ENCODE peak calls at places on chromosomes 11 and 22, in four cellular contexts. One of them, this sample, is unnamed.

GRCh38 chr11:129146196-129146595 is 45.9 kb downstream of the ARHGAP32 start:
- DNase-seq in keratinocyte: no peak
- DNase-seq in SK-N-SH: no peak
- DNase-seq in kidney: no peak
- DNase-seq in this sample: no peak

GRCh38 chr11:3841426-3842304 is 906 bp upstream of the RHOG start:
- DNase-seq in SK-N-SH: peak
- DNase-seq in keratinocyte: no peak
- DNase-seq in kidney: peak
- DNase-seq in this sample: peak

GRCh38 chr22:46027219-46028068 is 50.5 kb upstream of the WNT7B start:
- DNase-seq in keratinocyte: no peak
- DNase-seq in SK-N-SH: no peak
- DNase-seq in kidney: peak
- DNase-seq in this sample: no peak

GRCh38 chr22:39238966-39239510 is 5.7 kb downstream of the PDGFB start:
- DNase-seq in keratinocyte: no peak
- DNase-seq in SK-N-SH: peak
- DNase-seq in kidney: no peak
- DNase-seq in this sample: no peak

GRCh38 chr22:32411388-32411787 is 659 bp downstream of the RTCB start:
- DNase-seq in keratinocyte: no peak
- DNase-seq in SK-N-SH: peak
- DNase-seq in kidney: no peak
- DNase-seq in this sample: no peak

GRCh38 chr11:75155570-75156422 is 4.9 kb downstream of the SLCO2B1 start:
- DNase-seq in keratinocyte: no peak
- DNase-seq in kidney: no peak
- DNase-seq in SK-N-SH: no peak
- DNase-seq in this sample: no peak

GRCh38 chr22:43412808-43413785 is 1.3 kb downstream of the MPPED1 start:
- DNase-seq in kidney: no peak
- DNase-seq in keratinocyte: no peak
- DNase-seq in SK-N-SH: no peak
- DNase-seq in this sample: peak

GRCh38 chr22:25645964-25646363 is 81.5 kb downstream of the GRK3 start:
- DNase-seq in SK-N-SH: no peak
- DNase-seq in kidney: no peak
- DNase-seq in keratinocyte: no peak
- DNase-seq in this sample: no peak

GRCh38 chr11:129374081-129374992 is 1.3 kb upstream of the BARX2 start:
- DNase-seq in SK-N-SH: peak
- DNase-seq in keratinocyte: no peak
- DNase-seq in kidney: no peak
- DNase-seq in this sample: peak

GRCh38 chr11:20729597-20730095 is 60.3 kb downstream of the NELL1 start:
- DNase-seq in keratinocyte: no peak
- DNase-seq in kidney: no peak
- DNase-seq in SK-N-SH: no peak
- DNase-seq in this sample: no peak

GRCh38 chr11:76782526-76783293 is 446 bp upstream of the TSKU start:
- DNase-seq in kidney: peak
- DNase-seq in SK-N-SH: peak
- DNase-seq in keratinocyte: no peak
- DNase-seq in this sample: peak

GRCh38 chr11:108405706-108406105 is 61.6 kb downstream of the C11orf65 start:
- DNase-seq in kidney: no peak
- DNase-seq in keratinocyte: peak
- DNase-seq in SK-N-SH: no peak
- DNase-seq in this sample: no peak

GRCh38 chr22:29351042-29351441 is 35.5 kb upstream of the RASL10A start:
- DNase-seq in keratinocyte: no peak
- DNase-seq in SK-N-SH: no peak
- DNase-seq in kidney: no peak
- DNase-seq in this sample: no peak

GRCh38 chr11:30895046-30895445 is 308.9 kb upstream of the MPPED2 start:
- DNase-seq in kidney: no peak
- DNase-seq in keratinocyte: no peak
- DNase-seq in SK-N-SH: no peak
- DNase-seq in this sample: no peak

GRCh38 chr22:43910178-43910695 is 13.4 kb upstream of the PNPLA3 start:
- DNase-seq in SK-N-SH: no peak
- DNase-seq in kidney: no peak
- DNase-seq in keratinocyte: no peak
- DNase-seq in this sample: no peak

GRCh38 chr22:45781459-45781858 is 109.8 kb downstream of the ATXN10 start:
- DNase-seq in kidney: no peak
- DNase-seq in keratinocyte: no peak
- DNase-seq in SK-N-SH: no peak
- DNase-seq in this sample: no peak

GRCh38 chr11:84628871-84629625 is 998.1 kb downstream of the DLG2 start:
- DNase-seq in SK-N-SH: no peak
- DNase-seq in keratinocyte: no peak
- DNase-seq in kidney: no peak
- DNase-seq in this sample: no peak

GRCh38 chr11:2523821-2524391 is 79.1 kb downstream of the KCNQ1 start:
- DNase-seq in SK-N-SH: peak
- DNase-seq in kidney: peak
- DNase-seq in keratinocyte: no peak
- DNase-seq in this sample: no peak

GRCh38 chr22:20292673-20293232 is 24.6 kb upstream of the RTN4R start:
- DNase-seq in keratinocyte: no peak
- DNase-seq in kidney: no peak
- DNase-seq in SK-N-SH: no peak
- DNase-seq in this sample: no peak

GRCh38 chr11:1129666-1130160 is 28.0 kb upstream of the MUC5AC start:
- DNase-seq in kidney: peak
- DNase-seq in keratinocyte: no peak
- DNase-seq in SK-N-SH: peak
- DNase-seq in this sample: no peak

GRCh38 chr11:18698341-18699268 is at the start of gene TMEM86A:
- DNase-seq in keratinocyte: no peak
- DNase-seq in SK-N-SH: peak
- DNase-seq in kidney: peak
- DNase-seq in this sample: peak

GRCh38 chr22:43622886-43623285 is 189.2 kb downstream of the EFCAB6 start:
- DNase-seq in SK-N-SH: no peak
- DNase-seq in keratinocyte: no peak
- DNase-seq in kidney: no peak
- DNase-seq in this sample: no peak

GRCh38 chr11:69530278-69531070 is 49.0 kb downstream of the LINC01488 start:
- DNase-seq in kidney: no peak
- DNase-seq in keratinocyte: no peak
- DNase-seq in SK-N-SH: no peak
- DNase-seq in this sample: no peak

GRCh38 chr11:122085264-122085663 is 30.8 kb downstream of the BLID start:
- DNase-seq in kidney: no peak
- DNase-seq in SK-N-SH: no peak
- DNase-seq in keratinocyte: peak
- DNase-seq in this sample: no peak

GRCh38 chr11:127023991-127024390 is 23.4 kb upstream of the KIRREL3 start:
- DNase-seq in keratinocyte: no peak
- DNase-seq in SK-N-SH: no peak
- DNase-seq in kidney: no peak
- DNase-seq in this sample: no peak

DNA sequence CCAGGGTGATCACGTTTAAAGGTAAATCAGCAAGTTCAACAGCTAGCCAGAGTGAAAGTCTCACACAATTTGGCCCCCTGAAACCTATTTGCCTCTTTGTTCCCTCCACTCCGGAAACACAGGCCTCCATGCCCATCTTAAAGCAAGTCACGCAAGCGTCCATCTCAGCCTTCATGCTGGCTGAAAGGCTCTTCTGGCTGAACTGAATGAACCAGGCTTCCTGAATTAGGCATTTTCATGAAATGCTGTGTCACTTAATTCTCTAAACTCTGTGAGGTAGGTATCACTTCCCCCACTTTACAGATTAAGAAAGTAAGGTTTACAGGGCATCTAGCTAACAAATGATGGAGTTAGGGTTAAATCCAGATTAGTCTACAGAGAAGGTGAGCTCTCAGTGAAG is 1.4 kb downstream of the SLC25A17 start:
- DNase-seq in SK-N-SH: no peak
- DNase-seq in keratinocyte: no peak
- DNase-seq in kidney: no peak
- DNase-seq in this sample: no peak
- H3K9ac ChIP-seq in SK-N-SH: peak
- H3K9ac ChIP-seq in keratinocyte: no peak
- H3K9ac ChIP-seq in kidney: no peak
- H3K9ac ChIP-seq in this sample: no peak

DNA sequence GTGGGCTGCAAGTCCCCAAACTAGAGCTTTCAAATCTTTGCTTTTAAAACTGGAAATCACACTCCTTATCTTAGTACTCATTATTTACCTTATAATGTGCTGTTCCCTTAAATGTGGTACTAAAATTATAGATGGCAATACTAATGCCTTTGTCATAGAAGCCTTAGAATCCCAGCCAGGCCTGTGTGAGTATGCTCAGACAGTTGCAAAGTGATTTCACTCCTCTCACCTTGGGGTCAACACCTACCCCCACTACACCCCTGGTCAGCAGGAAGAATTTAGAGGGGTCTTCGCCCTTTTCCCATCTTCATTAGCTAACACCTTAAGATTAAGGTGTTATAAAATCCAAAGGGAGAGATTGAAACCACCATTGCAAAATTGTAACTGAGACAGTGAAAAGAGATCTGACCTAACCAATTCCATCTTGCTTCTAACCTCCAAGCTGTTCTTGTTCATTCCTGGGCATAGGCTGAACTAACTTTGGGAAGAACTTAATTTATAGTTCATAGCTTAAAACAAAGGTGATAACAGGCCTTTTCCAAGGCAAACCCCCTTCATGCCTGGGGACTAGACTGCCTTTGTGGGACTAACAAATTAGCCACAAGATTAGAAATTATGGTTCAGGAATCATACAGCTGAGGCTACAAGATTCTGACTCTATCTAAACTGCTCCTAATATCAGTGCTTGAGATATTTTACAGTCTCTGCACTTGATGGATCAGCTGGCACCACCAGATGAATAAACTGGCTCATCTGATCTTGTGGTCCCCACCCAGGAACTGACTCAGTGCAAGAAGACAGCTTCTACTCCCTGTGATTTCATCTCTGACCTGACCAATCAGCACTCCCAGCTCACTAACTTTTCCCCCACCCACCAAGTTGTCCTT is 10.4 kb upstream of the MRPL17 start:
- DNase-seq in SK-N-SH: no peak
- DNase-seq in keratinocyte: peak
- DNase-seq in kidney: no peak
- DNase-seq in this sample: no peak
- H3K9ac ChIP-seq in SK-N-SH: peak
- H3K9ac ChIP-seq in keratinocyte: no peak
- H3K9ac ChIP-seq in kidney: no peak
- H3K9ac ChIP-seq in this sample: no peak

GRCh38 chr22:27372969-27373670 is 428.4 kb downstream of the MN1 start:
- DNase-seq in keratinocyte: no peak
- DNase-seq in SK-N-SH: no peak
- DNase-seq in kidney: no peak
- DNase-seq in this sample: peak
- H3K9ac ChIP-seq in keratinocyte: no peak
- H3K9ac ChIP-seq in SK-N-SH: no peak
- H3K9ac ChIP-seq in kidney: no peak
- H3K9ac ChIP-seq in this sample: peak

GRCh38 chr11:6414874-6415328 is 4.0 kb downstream of the APBB1 start:
- DNase-seq in kidney: no peak
- DNase-seq in keratinocyte: no peak
- DNase-seq in SK-N-SH: no peak
- DNase-seq in this sample: no peak

GRCh38 chr11:6406370-6406769 is 12.5 kb downstream of the APBB1 start:
- DNase-seq in SK-N-SH: no peak
- DNase-seq in keratinocyte: no peak
- DNase-seq in kidney: no peak
- DNase-seq in this sample: no peak

GRCh38 chr11:6413791-6414231 is 5.1 kb downstream of the APBB1 start:
- DNase-seq in keratinocyte: no peak
- DNase-seq in kidney: no peak
- DNase-seq in SK-N-SH: no peak
- DNase-seq in this sample: no peak

GRCh38 chr11:6411594-6412031 is 7.3 kb downstream of the APBB1 start:
- DNase-seq in SK-N-SH: no peak
- DNase-seq in kidney: no peak
- DNase-seq in keratinocyte: no peak
- DNase-seq in this sample: no peak

DNA sequence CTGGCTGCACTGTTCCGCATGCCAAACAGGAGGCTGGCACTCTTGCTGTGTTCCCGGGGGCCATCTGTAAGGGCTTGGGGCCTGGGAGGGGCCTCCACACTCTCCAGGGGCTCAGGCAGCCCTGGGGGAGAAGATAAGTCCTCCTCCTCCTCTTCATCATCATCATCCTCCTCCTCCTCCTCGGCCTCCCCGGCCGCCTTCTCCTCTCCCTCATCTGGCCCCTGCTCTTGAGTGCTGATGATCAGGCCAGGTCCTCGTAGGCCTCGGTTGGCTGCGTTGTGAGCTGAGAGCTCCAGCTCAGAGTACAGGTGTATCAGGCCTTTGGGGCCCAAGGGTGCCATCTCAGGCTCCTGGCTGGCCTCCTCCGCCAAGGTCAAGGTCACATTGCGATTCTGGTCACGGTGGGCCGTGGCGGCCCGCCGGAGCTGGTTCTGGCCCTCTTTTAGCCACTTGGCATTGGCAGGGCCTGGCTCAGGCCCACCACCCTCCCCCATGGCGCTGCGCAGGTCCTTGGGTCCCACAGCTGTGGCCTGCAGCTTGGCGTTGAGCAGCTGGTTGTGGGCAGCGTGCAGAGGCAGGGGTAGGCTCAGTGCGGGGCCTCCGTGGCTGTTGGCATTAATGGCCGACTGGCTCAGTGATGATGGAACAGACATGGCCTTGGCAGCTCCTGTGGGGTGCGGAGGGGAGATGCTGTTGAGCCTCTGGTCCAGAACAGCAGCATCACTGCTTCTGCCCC is 8.0 kb downstream of the APBB1 start:
- DNase-seq in keratinocyte: no peak
- DNase-seq in kidney: no peak
- DNase-seq in SK-N-SH: no peak
- DNase-seq in this sample: no peak
- H3K9ac ChIP-seq in keratinocyte: no peak
- H3K9ac ChIP-seq in kidney: no peak
- H3K9ac ChIP-seq in SK-N-SH: no peak
- H3K9ac ChIP-seq in this sample: no peak

GRCh38 chr22:22894740-22895731 is 7.4 kb downstream of the IGLL5 start:
- DNase-seq in SK-N-SH: no peak
- DNase-seq in keratinocyte: no peak
- DNase-seq in kidney: no peak
- DNase-seq in this sample: no peak
- H3K9ac ChIP-seq in SK-N-SH: no peak
- H3K9ac ChIP-seq in keratinocyte: no peak
- H3K9ac ChIP-seq in kidney: no peak
- H3K9ac ChIP-seq in this sample: no peak